ENCODE peak calls at places on chromosomes 2 and 18, in six cellular contexts. X, J, R, F, W and C are unnamed samples. For H3K4me1, the result is how much of the 10 kb centered on the place peaks cover.

GRCh38 chr2:174205562-174205961 is 42.8 kb downstream of the OLA1 start:
- DNase-seq in X (no peak), J (no peak), R (no peak), F (no peak), W (no peak), C (no peak)

GRCh38 chr2:100291152-100291970 is 30.9 kb downstream of the LONRF2 start:
- DNase-seq in X (peak), J (peak), R (no peak), F (peak), W (no peak), C (peak)

GRCh38 chr2:189982777-189983394 is 79.6 kb downstream of the MSTN start:
- DNase-seq in X (no peak), J (no peak), R (no peak), F (no peak), W (peak), C (no peak)

GRCh38 chr2:179005976-179006375 is 44.0 kb downstream of the CCDC141 start:
- DNase-seq in X (no peak), J (no peak), R (no peak), F (no peak), W (no peak), C (no peak)

GRCh38 chr2:220337611-220338440 is 710.4 kb downstream of the SLC4A3 start:
- DNase-seq in X (no peak), J (no peak), R (no peak), F (no peak), W (no peak), C (no peak)

GRCh38 chr18:8871484-8871883 is 166.1 kb downstream of the MTCL1 start:
- DNase-seq in X (no peak), J (no peak), R (no peak), F (no peak), W (no peak), C (no peak)

GRCh38 chr2:174797792-174798276 is 33.6 kb upstream of the CHRNA1 start:
- DNase-seq in X (no peak), J (no peak), R (no peak), F (no peak), W (no peak), C (no peak)

GRCh38 chr2:12732663-12733062 is 15.9 kb downstream of the TRIB2 start:
- DNase-seq in X (no peak), J (no peak), R (peak), F (peak), W (no peak), C (no peak)

GRCh38 chr2:17538844-17539554 is 1.5 kb upstream of the VSNL1 start:
- DNase-seq in X (peak), J (peak), R (peak), F (peak), W (peak), C (no peak)

GRCh38 chr18:55461843-55462242 is 126.1 kb downstream of the TCF4 start:
- DNase-seq in X (no peak), J (no peak), R (no peak), F (no peak), W (no peak), C (no peak)

GRCh38 chr2:39874236-39874635 is 95.2 kb upstream of the THUMPD2 start:
- DNase-seq in X (no peak), J (no peak), R (no peak), F (no peak), W (no peak), C (no peak)

GRCh38 chr2:105005170-105005569 is 32.7 kb upstream of the MRPS9 start:
- DNase-seq in X (no peak), J (no peak), R (no peak), F (no peak), W (no peak), C (no peak)

GRCh38 chr2:241743620-241744019 is 9.2 kb downstream of the D2HGDH start:
- DNase-seq in X (no peak), J (no peak), R (no peak), F (no peak), W (no peak), C (no peak)

GRCh38 chr2:56379066-56379465 is 195.3 kb downstream of the CCDC85A start:
- DNase-seq in X (no peak), J (no peak), R (no peak), F (no peak), W (no peak), C (no peak)

GRCh38 chr2:173264603-173265366 is 89.9 kb upstream of the CDCA7 start:
- DNase-seq in X (no peak), J (no peak), R (no peak), F (no peak), W (no peak), C (no peak)

GRCh38 chr2:220619525-220620267 is 952.4 kb downstream of the EPHA4 start:
- DNase-seq in X (no peak), J (no peak), R (no peak), F (no peak), W (no peak), C (no peak)

GRCh38 chr18:28961669-28962228 is 784.8 kb upstream of the CDH2 start:
- DNase-seq in X (no peak), J (peak), R (no peak), F (no peak), W (peak), C (peak)

GRCh38 chr18:13416848-13417247 is 198.3 kb downstream of the LDLRAD4 start:
- DNase-seq in X (no peak), J (no peak), R (no peak), F (no peak), W (no peak), C (no peak)

GRCh38 chr18:63218472-63218871 is 101.1 kb downstream of the BCL2 start:
- DNase-seq in X (no peak), J (no peak), R (no peak), F (no peak), W (no peak), C (no peak)

GRCh38 chr18:36152781-36153180 is 23.1 kb downstream of the ELP2 start:
- DNase-seq in X (no peak), J (no peak), R (no peak), F (no peak), W (no peak), C (no peak)

GRCh38 chr2:34652636-34653035 is 1053.5 kb upstream of the FAM98A start:
- DNase-seq in X (no peak), J (peak), R (no peak), F (no peak), W (peak), C (no peak)

GRCh38 chr18:12552884-12553242 is 105.0 kb downstream of the SPIRE1 start:
- DNase-seq in X (no peak), J (no peak), R (no peak), F (no peak), W (no peak), C (no peak)

GRCh38 chr2:171966268-171966667 is 33.5 kb upstream of the METAP1D start:
- DNase-seq in X (no peak), J (no peak), R (no peak), F (no peak), W (no peak), C (no peak)

GRCh38 chr2:101251844-101252407 is 760 bp upstream of the CNOT11 start:
- DNase-seq in X (no peak), J (no peak), R (no peak), F (peak), W (peak), C (peak)

GRCh38 chr2:105118960-105119359 is 81.1 kb downstream of the MRPS9 start:
- DNase-seq in X (no peak), J (peak), R (no peak), F (no peak), W (peak), C (no peak)

GRCh38 chr2:11239718-11240462 is 84.6 kb downstream of the SLC66A3 start:
- DNase-seq in X (no peak), J (no peak), R (no peak), F (no peak), W (peak), C (no peak)

GRCh38 chr2:124476291-124476690 is 451.2 kb downstream of the CNTNAP5 start:
- DNase-seq in X (no peak), J (no peak), R (no peak), F (no peak), W (no peak), C (no peak)

GRCh38 chr2:50491541-50492114 is 540.3 kb downstream of the NRXN1 start:
- DNase-seq in X (no peak), J (peak), R (no peak), F (peak), W (peak), C (peak)

GRCh38 chr18:45014047-45014501 is 333.4 kb downstream of the SETBP1 start:
- DNase-seq in X (no peak), J (no peak), R (no peak), F (no peak), W (peak), C (no peak)

GRCh38 chr2:204154863-204155262 is 218.3 kb downstream of the ICOS start:
- DNase-seq in X (no peak), J (no peak), R (no peak), F (no peak), W (no peak), C (no peak)

DNA sequence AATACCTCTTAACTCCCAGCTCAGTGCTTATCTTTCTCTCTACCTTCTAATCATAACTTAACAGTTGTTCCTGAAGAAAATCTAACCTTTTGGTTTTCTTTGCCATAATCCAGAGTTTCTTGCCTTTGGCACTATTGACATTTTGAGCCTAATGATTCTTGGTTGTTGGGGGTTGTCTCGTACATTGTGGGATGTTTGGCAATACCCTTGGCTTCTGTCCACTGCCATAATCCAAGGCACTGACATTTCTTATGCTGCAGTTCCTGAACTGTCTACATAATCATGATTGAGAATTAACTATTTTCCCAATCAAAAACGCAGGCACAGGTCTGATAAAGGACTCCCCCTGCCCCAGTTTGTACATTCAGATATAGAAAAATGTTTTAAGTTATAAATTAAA is 203.2 kb upstream of the MEX3C start:
- DNase-seq in X (no peak), J (no peak), R (no peak), F (no peak), W (no peak), C (no peak)
- H3K4me3 ChIP-seq in X (no peak), J (no peak), R (no peak), F (no peak), W (no peak), C (no peak)

GRCh38 chr18:78526275-78526674 is 453.3 kb upstream of the SALL3 start:
- DNase-seq in X (no peak), J (no peak), R (no peak), F (no peak), W (no peak), C (no peak)

GRCh38 chr18:78525364-78526111 is 454.1 kb upstream of the SALL3 start:
- DNase-seq in X (no peak), J (no peak), R (no peak), F (no peak), W (no peak), C (no peak)

GRCh38 chr18:78527984-78528383 is 451.6 kb upstream of the SALL3 start:
- DNase-seq in X (no peak), J (peak), R (no peak), F (no peak), W (no peak), C (no peak)

GRCh38 chr18:78528437-78529228 is 451.0 kb upstream of the SALL3 start:
- DNase-seq in X (no peak), J (peak), R (no peak), F (no peak), W (peak), C (no peak)

GRCh38 chr18:78526923-78527775 is 452.5 kb upstream of the SALL3 start:
- DNase-seq in X (no peak), J (peak), R (no peak), F (no peak), W (peak), C (no peak)
- TF ChIP-seq CTCF in X (no peak), J (no peak), R (no peak), F (no peak), W (peak), C (no peak)

GRCh38 chr2:55296393-55296792 is 27.4 kb upstream of the MTIF2 start:
- DNase-seq in X (no peak), J (no peak), R (no peak), F (no peak), W (no peak), C (no peak)
- H3K4me1 ChIP-seq in X (under half), J (under half), R (under half), F (under half), W (under half), C (under half)

DNA sequence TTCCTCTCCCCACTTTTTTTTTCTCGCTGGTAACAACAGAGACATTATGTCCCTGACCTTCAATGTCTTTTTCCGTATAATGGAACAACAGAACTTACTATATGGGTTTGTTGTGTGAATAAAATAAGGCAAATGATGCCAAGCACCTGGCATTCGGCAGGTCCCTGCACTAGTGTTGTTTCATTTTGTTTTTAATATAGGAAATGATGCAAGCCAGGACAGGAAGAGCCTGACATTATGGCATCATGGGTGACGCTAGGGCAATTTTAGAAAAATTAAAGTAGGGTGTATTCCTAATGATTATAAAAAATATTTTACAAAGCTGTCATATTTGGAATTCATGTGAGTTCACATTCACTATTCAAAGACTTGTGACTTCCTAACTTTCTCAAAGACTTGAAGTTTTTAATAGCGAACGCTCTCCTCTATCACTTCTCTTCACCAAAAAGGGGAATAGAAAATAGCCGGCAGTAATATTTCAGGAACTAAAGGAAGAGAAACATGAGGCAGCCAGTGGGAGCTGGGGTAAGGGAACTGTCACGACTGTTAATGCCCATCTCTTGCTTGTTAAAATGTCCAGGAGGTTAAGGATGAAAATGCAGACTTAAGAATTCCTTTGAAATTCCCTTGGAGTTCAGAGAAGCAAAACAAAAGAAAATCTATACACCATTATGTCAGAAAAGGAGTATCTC is 60.4 kb downstream of the DPP4 start:
- DNase-seq in X (no peak), J (no peak), R (no peak), F (no peak), W (no peak), C (peak)
- H3K4me3 ChIP-seq in X (peak), J (no peak), R (peak), F (no peak), W (no peak), C (no peak)

GRCh38 chr2:157593411-157593810 is 35.3 kb downstream of the ACVR1C start:
- DNase-seq in X (no peak), J (no peak), R (no peak), F (no peak), W (no peak), C (no peak)

GRCh38 chr2:157596992-157597681 is 31.5 kb downstream of the ACVR1C start:
- DNase-seq in X (peak), J (peak), R (peak), F (peak), W (peak), C (no peak)

GRCh38 chr2:157587576-157587975 is 41.1 kb downstream of the ACVR1C start:
- DNase-seq in X (no peak), J (peak), R (no peak), F (no peak), W (peak), C (no peak)

GRCh38 chr2:157592374-157592773 is 36.3 kb downstream of the ACVR1C start:
- DNase-seq in X (no peak), J (no peak), R (no peak), F (no peak), W (no peak), C (no peak)

GRCh38 chr2:157592983-157593382 is 35.7 kb downstream of the ACVR1C start:
- DNase-seq in X (no peak), J (no peak), R (no peak), F (no peak), W (no peak), C (no peak)
- TF ChIP-seq CTCF in X (peak), J (peak), R (no peak), F (no peak), W (peak), C (no peak)

GRCh38 chr2:24507511-24507910 is 16.5 kb downstream of the NCOA1 start:
- DNase-seq in X (no peak), J (no peak), R (no peak), F (no peak), W (no peak), C (no peak)
- H3K4me1 ChIP-seq in X (under half), J (under half), R (half or more), F (under half), W (under half), C (under half)

DNA sequence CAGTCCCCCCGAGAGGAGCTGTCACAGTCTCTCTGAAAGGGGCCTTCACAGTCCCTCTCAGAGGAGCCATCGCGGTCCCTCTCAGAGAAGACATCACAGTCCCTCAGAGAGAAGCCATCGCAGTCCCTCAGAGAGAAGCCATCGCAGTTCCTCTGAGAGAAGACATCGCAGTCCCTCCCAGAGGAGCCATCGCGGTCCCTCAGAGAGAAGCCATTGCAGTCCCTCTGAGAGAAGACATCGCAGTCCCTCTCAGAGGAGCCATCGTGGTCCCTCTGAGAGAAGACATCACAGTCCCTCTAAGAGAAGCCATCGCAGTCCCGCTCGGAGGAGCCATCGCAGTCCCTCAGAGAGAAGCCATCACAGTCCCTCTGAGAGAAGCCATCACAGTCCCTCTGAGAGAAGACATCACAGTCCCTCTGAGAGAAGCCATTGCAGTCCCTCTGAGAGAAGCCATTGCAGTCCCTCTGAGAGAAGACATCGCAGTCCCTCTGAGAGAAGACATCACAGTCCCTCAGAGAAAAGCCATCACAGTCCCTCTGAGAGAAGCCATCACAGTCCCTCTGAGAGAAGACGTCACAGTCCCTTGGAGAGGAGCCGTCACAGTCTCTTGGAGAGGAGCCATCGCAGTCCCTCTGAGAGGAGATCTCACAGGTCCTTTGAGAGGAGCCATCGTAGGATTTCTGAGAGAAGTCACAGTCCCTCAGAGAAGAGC is 1.3 kb upstream of the ZNF512 start:
- DNase-seq in X (no peak), J (no peak), R (no peak), F (no peak), W (no peak), C (no peak)
- H3K4me3 ChIP-seq in X (no peak), J (no peak), R (no peak), F (no peak), W (no peak), C (no peak)

GRCh38 chr2:121735520-121736074 is 1.1 kb downstream of the NIFK start:
- DNase-seq in X (no peak), J (no peak), R (no peak), F (no peak), W (no peak), C (no peak)
- TF ChIP-seq CTCF in X (no peak), J (no peak), R (no peak), F (no peak), W (no peak), C (no peak)